ENCODE peak calls at places on chromosome 7, in four cellular contexts. M is fibroblast of lung, E is HCT116, Y is adrenal gland. J is an unnamed sample.

GRCh38 chr7:116588641-116589594 is 64.1 kb downstream of the CAV1 start:
- DNase-seq in M (peak; percentile 66), E (peak; percentile 44), Y (no peak), J (no peak)

GRCh38 chr7:47535033-47535703 is 46.7 kb downstream of the TNS3 start:
- DNase-seq in M (peak; percentile 42), E (no peak), Y (no peak), J (no peak)

GRCh38 chr7:55258631-55259030 is 106.5 kb upstream of the LANCL2 start:
- DNase-seq in M (no peak), E (no peak), Y (no peak), J (no peak)

GRCh38 chr7:19122018-19122588 is 4.7 kb upstream of the TWIST1 start:
- DNase-seq in M (peak; percentile 43), E (peak; percentile 37), Y (no peak), J (no peak)

GRCh38 chr7:115087437-115087836 is 165.5 kb downstream of the MDFIC start:
- DNase-seq in M (peak; percentile 88), E (peak; percentile 29), Y (no peak), J (no peak)

GRCh38 chr7:15687645-15688025 is 1.2 kb upstream of the MEOX2 start:
- DNase-seq in M (no peak), E (no peak), Y (no peak), J (peak; percentile 27)

GRCh38 chr7:78585958-78586357 is 787.4 kb downstream of the PHTF2 start:
- DNase-seq in M (no peak), E (no peak), Y (no peak), J (no peak)

GRCh38 chr7:214410-215212 is 22.2 kb downstream of the FAM20C start:
- DNase-seq in M (peak; percentile 92), E (peak; percentile 18), Y (no peak), J (no peak)

GRCh38 chr7:1056006-1056784 is 11.8 kb downstream of the GPR146 start:
- DNase-seq in M (no peak), E (no peak), Y (no peak), J (no peak)

GRCh38 chr7:22403344-22403743 is 46.4 kb upstream of the RAPGEF5 start:
- DNase-seq in M (no peak), E (no peak), Y (no peak), J (no peak)

GRCh38 chr7:2517678-2518077 is 1.9 kb upstream of the LFNG start:
- DNase-seq in M (peak; percentile 74), E (no peak), Y (no peak), J (no peak)

GRCh38 chr7:16594061-16594460 is 51.5 kb downstream of the ANKMY2 start:
- DNase-seq in M (peak; percentile 75), E (no peak), Y (no peak), J (no peak)

GRCh38 chr7:150363872-150364271 is 4.8 kb upstream of the REPIN1 start:
- DNase-seq in M (no peak), E (no peak), Y (no peak), J (no peak)

GRCh38 chr7:28419717-28420116 is 7.4 kb downstream of the CREB5 start:
- DNase-seq in M (peak; percentile 84), E (no peak), Y (no peak), J (no peak)

GRCh38 chr7:24504871-24505270 is 68.4 kb upstream of the PALS2 start:
- DNase-seq in M (no peak), E (no peak), Y (no peak), J (no peak)

GRCh38 chr7:39130740-39131538 is 153.2 kb downstream of the POU6F2 start:
- DNase-seq in M (no peak), E (no peak), Y (no peak), J (peak; percentile 22)

GRCh38 chr7:126001344-126001743 is 1071.7 kb upstream of the POT1 start:
- DNase-seq in M (no peak), E (no peak), Y (no peak), J (no peak)

GRCh38 chr7:2864999-2865670 is 21.0 kb upstream of the GNA12 start:
- DNase-seq in M (peak; percentile 48), E (peak; percentile 48), Y (peak; percentile 64), J (peak; percentile 83)

GRCh38 chr7:40306596-40306995 is 171.8 kb downstream of the SUGCT start:
- DNase-seq in M (peak; percentile 81), E (no peak), Y (no peak), J (no peak)
- H3K27ac ChIP-seq in M (no peak overlapping the region), E (no peak overlapping the region), Y (no peak overlapping the region), J (no peak overlapping the region)

DNA sequence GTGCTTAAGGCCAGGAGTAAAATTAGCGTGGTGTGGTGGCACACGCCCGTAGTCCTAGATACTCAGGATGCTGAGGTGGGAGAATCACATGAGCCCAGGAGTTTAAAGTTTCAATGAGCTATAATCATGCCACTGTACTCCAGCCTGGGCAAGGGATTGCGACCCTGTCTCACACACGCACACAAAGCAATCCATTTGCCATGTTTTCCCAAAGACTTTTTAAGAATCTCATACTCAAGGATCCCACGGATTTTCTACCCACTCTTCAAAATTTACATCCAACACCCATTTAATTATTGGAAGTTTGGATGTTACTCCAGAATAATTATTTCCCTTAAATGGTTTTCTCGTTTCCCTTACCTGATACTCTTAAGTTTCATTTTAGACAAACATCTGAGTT is 47.9 kb downstream of the IGF2BP3 start:
- DNase-seq in M (no peak), E (no peak), Y (no peak), J (no peak)
- H3K27ac ChIP-seq in M (no peak overlapping the region), E (no peak overlapping the region), Y (no peak overlapping the region), J (no peak overlapping the region)

DNA sequence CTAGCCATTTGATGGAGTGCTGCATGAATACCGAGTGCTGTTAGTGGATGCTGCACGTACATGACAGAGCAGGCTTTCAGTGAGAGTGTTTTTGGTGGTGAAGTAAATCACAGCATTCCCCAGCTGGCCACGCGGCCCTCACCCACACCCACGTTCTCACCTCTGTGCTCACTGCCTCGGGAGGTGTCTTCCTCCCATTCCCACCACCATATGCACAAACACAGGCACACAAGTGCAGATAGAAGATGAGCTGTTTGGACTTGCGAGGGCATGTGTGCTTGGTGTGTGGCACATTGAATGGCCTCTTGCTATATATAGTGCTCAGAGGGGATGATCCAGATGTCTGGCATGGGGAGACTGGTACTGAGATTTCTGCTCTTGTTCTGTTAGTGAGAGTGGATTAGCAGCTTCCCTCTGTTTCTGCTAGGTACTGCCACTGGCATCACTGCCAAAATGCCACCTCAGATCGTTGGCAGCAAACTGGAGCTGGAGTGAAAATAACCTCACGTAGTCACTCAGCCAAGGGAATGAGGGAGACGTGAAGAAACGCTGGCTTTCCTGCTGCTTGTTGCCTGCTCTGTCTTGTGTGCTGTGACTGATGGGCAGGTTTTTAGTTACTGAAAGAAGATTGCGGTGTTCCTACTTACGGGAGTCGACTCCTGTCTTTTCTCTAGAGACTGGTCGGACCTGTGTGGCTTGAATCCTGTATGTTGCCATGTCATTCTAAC is 19.1 kb downstream of the DNAJB6 start:
- DNase-seq in M (peak; percentile 43), E (no peak), Y (peak; percentile 56), J (no peak)
- H3K27ac ChIP-seq in M (peak overlapping the region; percentile 4), E (no peak overlapping the region), Y (no peak overlapping the region), J (peak overlapping the region; percentile 20)

GRCh38 chr7:122310119-122311021 is 5.8 kb upstream of the FEZF1 start:
- DNase-seq in M (no peak), E (no peak), Y (peak; percentile 41), J (peak; percentile 35)
- H3K27ac ChIP-seq in M (no peak overlapping the region), E (no peak overlapping the region), Y (no peak overlapping the region), J (no peak overlapping the region)

DNA sequence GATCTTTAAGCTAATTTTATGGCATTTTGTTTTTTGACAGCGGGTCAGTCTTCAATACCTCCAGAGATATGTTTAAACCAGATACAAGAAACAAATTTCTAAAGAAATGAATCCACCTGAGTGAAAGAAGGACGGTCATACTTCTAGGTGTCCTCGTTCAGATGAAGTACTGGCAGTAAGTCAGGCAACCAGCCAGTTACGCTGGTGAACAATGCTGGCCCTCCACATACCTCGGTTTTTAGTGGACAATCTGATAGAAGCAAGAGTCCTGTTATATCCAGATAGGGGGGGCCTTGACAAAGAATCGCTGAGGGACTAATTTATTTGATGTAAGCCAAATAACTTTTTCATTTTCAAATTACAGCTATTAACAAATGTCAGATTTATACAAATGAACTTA is 266.4 kb upstream of the KLF14 start:
- DNase-seq in M (no peak), E (no peak), Y (no peak), J (no peak)
- H3K27ac ChIP-seq in M (no peak overlapping the region), E (peak overlapping the region; percentile 100), Y (no peak overlapping the region), J (peak overlapping the region; percentile 58)

GRCh38 chr7:151462306-151462779 is 22.4 kb upstream of the CRYGN start:
- DNase-seq in M (no peak), E (no peak), Y (no peak), J (no peak)

GRCh38 chr7:151461942-151462230 is 21.9 kb upstream of the CRYGN start:
- DNase-seq in M (no peak), E (no peak), Y (no peak), J (no peak)

GRCh38 chr7:151460474-151460855 is 20.5 kb upstream of the CRYGN start:
- DNase-seq in M (no peak), E (no peak), Y (peak; percentile 79), J (peak; percentile 51)

GRCh38 chr7:151459726-151460473 is 20.0 kb upstream of the CRYGN start:
- DNase-seq in M (peak; percentile 85), E (peak; percentile 57), Y (peak; percentile 93), J (peak; percentile 86)

GRCh38 chr7:151461096-151461941 is 21.4 kb upstream of the CRYGN start:
- DNase-seq in M (peak; percentile 17), E (no peak), Y (no peak), J (no peak)
- H3K27ac ChIP-seq in M (no peak overlapping the region), E (peak overlapping the region; percentile 17), Y (peak overlapping the region; percentile 94), J (no peak overlapping the region)

GRCh38 chr7:74025146-74025545 is 2.8 kb upstream of the ELN start:
- DNase-seq in M (no peak), E (no peak), Y (no peak), J (no peak)

GRCh38 chr7:74022507-74022906 is 5.5 kb upstream of the ELN start:
- DNase-seq in M (no peak), E (no peak), Y (no peak), J (no peak)

GRCh38 chr7:74025745-74026144 is 2.2 kb upstream of the ELN start:
- DNase-seq in M (no peak), E (no peak), Y (no peak), J (no peak)

GRCh38 chr7:74023037-74023436 is 4.9 kb upstream of the ELN start:
- DNase-seq in M (peak; percentile 59), E (no peak), Y (peak; percentile 55), J (peak; percentile 67)

DNA sequence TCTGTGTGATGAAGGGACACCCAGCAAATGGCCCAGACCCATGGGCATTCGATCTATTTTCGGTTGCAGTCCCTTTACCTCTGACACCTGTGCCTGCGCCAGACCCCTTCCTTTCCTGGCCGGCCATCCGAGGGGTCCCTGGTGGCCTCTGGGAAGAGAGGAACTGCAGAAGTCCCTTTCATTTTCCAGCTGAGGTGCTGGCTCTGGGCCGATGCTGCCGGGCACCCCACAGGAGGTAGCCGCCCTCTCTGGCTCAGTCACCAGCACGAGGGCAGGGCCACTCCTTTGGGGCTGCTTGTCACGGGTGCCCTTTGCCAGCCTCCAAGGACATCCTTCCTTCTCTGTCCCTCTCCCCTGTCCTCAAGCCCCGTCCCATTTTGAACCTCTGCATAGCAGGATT is 4.2 kb upstream of the ELN start:
- DNase-seq in M (no peak), E (no peak), Y (no peak), J (no peak)
- H3K27ac ChIP-seq in M (no peak overlapping the region), E (no peak overlapping the region), Y (no peak overlapping the region), J (peak overlapping the region; percentile 6)

J was measured in testis.